ENCODE peak calls at places on chromosome 1, in ten cellular contexts. V is GM23248; L is CD8-positive, alpha-beta T cell; G is CD8-positive, alpha-beta memory T cell; B is uterus; D is neural progenitor cell; W is iPS DF 6.9; U is heart right ventricle; Y is esophagus muscularis mucosa; Z is left ventricle myocardium inferior. M is an unnamed sample.

GRCh38 chr1:228088586-228089498 is 6.3 kb downstream of the ARF1 start:
- DNase-seq in Y (no peak), Z (peak; percentile 19), G (peak; percentile 50), D (no peak), U (no peak), L (no peak), B (peak; percentile 12), V (peak; percentile 82), W (no peak), M (no peak)

GRCh38 chr1:114216431-114217173 is 62.9 kb upstream of the SYT6 start:
- DNase-seq in B (no peak), V (no peak), W (no peak), L (no peak), G (no peak), D (no peak), Z (no peak), Y (no peak), U (no peak), M (no peak)

GRCh38 chr1:216847385-216848036 is 124.3 kb upstream of the ESRRG start:
- DNase-seq in Y (no peak), W (no peak), D (no peak), U (no peak), V (peak; percentile 12), B (no peak), L (no peak), G (no peak), Z (no peak), M (no peak)

GRCh38 chr1:14970115-14970798 is 183.3 kb upstream of the TMEM51 start:
- DNase-seq in L (no peak), G (no peak), Y (no peak), W (no peak), Z (peak; percentile 42), D (peak; percentile 29), V (peak; percentile 100), B (peak; percentile 29), U (peak; percentile 42), M (no peak)

GRCh38 chr1:215566556-215567490 is at the start of gene KCTD3:
- DNase-seq in Y (no peak), L (peak; percentile 26), G (no peak), Z (peak; percentile 86), V (peak; percentile 76), U (peak; percentile 84), D (peak; percentile 88), B (peak; percentile 79), W (no peak), M (no peak)

GRCh38 chr1:53197301-53198205 is 929 bp downstream of the CPT2 start:
- DNase-seq in D (peak; percentile 28), L (no peak), G (no peak), Z (no peak), Y (no peak), W (no peak), U (no peak), V (peak; percentile 55), B (no peak), M (no peak)

GRCh38 chr1:244265507-244265906 is 186.2 kb downstream of the ADSS2 start:
- DNase-seq in G (no peak), U (no peak), B (no peak), V (no peak), Z (no peak), W (no peak), L (no peak), D (no peak), Y (no peak), M (no peak)

GRCh38 chr1:202575906-202576653 is 134.2 kb downstream of the SYT2 start:
- DNase-seq in V (peak; percentile 82), L (no peak), B (no peak), Z (no peak), W (no peak), U (no peak), D (peak; percentile 29), G (no peak), Y (no peak), M (no peak)

GRCh38 chr1:184806296-184806721 is 51.7 kb upstream of the EDEM3 start:
- DNase-seq in L (no peak), Z (no peak), Y (no peak), G (no peak), U (no peak), B (no peak), W (no peak), D (no peak), V (no peak), M (no peak)

GRCh38 chr1:118507391-118507790 is 322.4 kb upstream of the SPAG17 start:
- DNase-seq in G (no peak), V (no peak), L (no peak), D (no peak), Y (no peak), B (no peak), Z (no peak), U (no peak), W (no peak), M (no peak)

GRCh38 chr1:10888289-10888688 is 91.8 kb upstream of the CASZ1 start:
- DNase-seq in Z (no peak), D (no peak), B (no peak), W (no peak), G (no peak), V (no peak), U (no peak), Y (no peak), L (no peak), M (no peak)

GRCh38 chr1:211333906-211334305 is 7.3 kb downstream of the TRAF5 start:
- DNase-seq in G (no peak), D (no peak), Z (no peak), V (no peak), Y (no peak), U (no peak), W (no peak), B (no peak), L (no peak), M (no peak)

DNA sequence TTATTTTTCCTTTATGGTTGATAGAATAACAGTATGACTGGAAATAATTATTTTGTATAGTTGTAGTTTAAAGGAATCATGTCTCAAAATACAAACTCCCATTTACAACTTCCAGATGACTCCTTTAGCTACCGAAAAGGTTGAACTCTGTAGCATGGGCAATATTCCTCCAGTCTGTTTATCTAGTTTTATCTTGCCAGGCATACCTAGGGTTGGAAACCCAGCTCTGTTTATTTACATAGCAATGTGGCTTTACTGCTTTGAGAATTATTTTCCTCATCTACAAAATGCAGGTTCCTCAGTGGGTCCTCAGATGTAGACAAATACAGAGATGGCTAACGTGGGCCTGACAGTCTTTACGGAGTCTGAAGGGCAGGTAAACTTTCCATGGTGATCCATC is 51.1 kb downstream of the C8A start:
- DNase-seq in G (no peak), W (no peak), L (no peak), U (no peak), Y (no peak), Z (no peak), D (no peak), B (no peak), V (no peak), M (no peak)
- H3K27ac ChIP-seq in G (no peak overlapping the region), W (no peak overlapping the region), L (no peak overlapping the region), U (no peak overlapping the region), Y (no peak overlapping the region), Z (no peak overlapping the region), D (no peak overlapping the region), B (no peak overlapping the region), V (no peak overlapping the region), M (no peak overlapping the region)

DNA sequence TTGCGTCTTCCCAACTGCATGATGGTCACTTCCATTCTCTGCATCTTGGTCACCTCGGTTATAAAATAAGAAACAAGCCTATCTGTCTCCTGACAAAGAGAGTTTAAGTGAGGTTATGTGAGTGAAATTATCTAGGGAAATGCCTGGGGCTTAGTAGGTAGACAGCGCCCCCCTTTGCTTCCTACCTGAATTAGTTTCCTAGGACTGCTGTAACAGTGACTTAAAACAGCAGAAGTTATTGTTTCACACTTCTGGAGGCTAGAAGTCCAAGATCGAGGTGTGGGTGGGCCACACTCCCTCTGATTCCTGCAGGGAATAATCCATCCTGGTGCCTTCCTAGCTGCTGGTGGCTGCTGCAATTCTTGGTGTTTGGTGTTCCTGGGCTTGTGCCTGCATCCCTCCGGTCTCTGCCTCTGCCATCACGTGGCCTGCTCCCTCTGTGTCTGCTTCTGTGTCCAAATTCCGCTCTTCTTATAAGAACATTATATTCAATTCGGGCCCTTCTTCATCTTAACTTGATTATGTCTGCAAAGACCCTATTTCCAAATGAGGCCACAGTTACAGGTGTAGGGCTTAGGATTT is 92.6 kb downstream of the IGSF21 start:
- DNase-seq in W (no peak), Y (no peak), D (peak; percentile 35), G (no peak), Z (no peak), L (no peak), B (no peak), V (no peak), U (no peak), M (no peak)
- H3K27me3 ChIP-seq in W (no peaks in the 10 kb centered on the region), Y (no peaks in the 10 kb centered on the region), D (no peaks in the 10 kb centered on the region), G (no peaks in the 10 kb centered on the region), Z (peaks cover 96% of the 10 kb centered on the region), L (no peaks in the 10 kb centered on the region), B (no peaks in the 10 kb centered on the region), V (peaks cover 14% of the 10 kb centered on the region), U (peaks cover 94% of the 10 kb centered on the region), M (peaks cover 3% of the 10 kb centered on the region)

DNA sequence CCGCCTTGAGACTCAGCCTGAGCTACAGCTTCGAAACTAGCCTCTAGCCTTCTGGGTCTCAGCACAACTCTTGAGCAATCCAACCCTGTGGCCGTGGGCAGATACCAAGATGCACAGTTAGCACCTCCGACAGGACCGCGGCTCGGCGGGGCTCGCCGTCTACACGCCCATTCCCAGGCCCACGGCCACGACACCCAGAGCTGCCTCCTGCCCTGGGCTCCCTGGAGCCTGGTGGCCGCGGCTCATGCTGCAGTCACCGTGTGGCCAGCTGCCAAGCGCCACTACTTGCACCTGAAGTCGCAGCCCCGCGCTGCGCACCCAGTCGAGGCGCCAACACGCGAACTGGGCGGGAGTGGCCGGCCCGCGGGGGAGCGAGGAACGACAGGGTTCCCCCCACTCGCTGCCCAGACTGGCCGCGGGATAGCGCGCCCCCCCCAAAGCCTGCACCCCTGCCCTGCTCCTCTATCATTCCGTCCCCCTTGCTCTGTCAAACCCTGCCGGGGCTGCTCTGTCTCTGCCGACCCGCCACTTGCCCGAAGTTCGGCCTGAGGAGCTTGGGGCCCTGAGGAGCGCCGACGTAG is 729 bp upstream of the CDCA8 start:
- DNase-seq in B (peak; percentile 54), D (peak; percentile 49), L (peak; percentile 26), W (no peak), Y (no peak), V (peak; percentile 86), Z (peak; percentile 33), G (peak; percentile 12), U (peak; percentile 11), M (no peak)
- H3K27ac ChIP-seq in B (peak overlapping the region; percentile 81), D (no peak overlapping the region), L (peak overlapping the region; percentile 54), W (no peak overlapping the region), Y (peak overlapping the region; percentile 90), V (peak overlapping the region; percentile 56), Z (peak overlapping the region; percentile 86), G (peak overlapping the region; percentile 79), U (peak overlapping the region; percentile 81), M (peak overlapping the region; percentile 57)

DNA sequence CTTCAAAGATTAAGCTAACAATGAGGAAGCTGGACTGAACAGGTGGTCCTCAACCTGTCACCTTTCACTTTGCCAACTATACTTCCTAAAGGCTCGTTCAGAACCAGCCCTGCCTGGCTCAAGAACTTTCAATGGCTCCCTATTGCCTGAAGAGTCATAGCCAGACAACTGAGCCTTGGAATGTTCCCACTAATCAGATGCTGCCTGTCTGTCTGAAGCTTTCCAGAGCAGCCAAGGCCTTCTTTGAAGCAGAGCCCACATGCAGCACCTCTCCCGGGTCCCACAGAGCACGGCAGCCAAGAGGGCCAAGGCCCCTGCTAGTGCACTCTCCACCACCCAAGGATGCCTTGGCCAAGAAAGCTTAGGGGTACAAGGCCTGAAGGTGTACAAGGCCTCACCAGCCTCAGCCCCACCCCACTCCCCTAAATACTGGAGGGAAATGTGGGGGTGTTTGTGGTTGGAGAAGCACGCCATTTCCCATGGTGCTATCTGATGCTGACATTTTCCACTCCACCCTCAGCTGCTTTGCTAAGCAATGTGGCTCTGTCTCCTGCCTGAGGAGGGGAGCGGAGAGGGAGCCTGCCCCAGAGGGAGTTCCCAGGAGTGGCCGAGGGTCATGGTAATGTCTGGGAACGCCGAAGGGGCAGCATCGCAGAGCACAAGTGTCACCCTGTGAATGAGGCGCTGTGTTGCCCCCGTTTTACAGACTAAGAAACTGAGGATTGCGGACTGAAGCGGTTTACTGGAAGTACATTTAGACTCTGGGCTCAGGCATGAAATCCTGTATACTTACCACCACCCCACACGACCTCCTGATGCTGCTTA is 8.2 kb upstream of the LAPTM5 start:
- DNase-seq in G (no peak), L (no peak), D (no peak), B (no peak), U (no peak), V (no peak), Y (no peak), W (no peak), Z (no peak), M (no peak)
- H3K27me3 ChIP-seq in G (no peaks in the 10 kb centered on the region), L (no peaks in the 10 kb centered on the region), D (no peaks in the 10 kb centered on the region), B (no peaks in the 10 kb centered on the region), U (peaks cover 5% of the 10 kb centered on the region), V (no peaks in the 10 kb centered on the region), Y (no peaks in the 10 kb centered on the region), W (no peaks in the 10 kb centered on the region), Z (no peaks in the 10 kb centered on the region), M (no peaks in the 10 kb centered on the region)